ENCODE peak calls at places on chromosome 14, in five cellular contexts. B is GM12878, T is K562, G is HepG2, J is GM12891. W is an unnamed sample.
A peak's percentile ranks its signal among the peaks of the same experiment; 100 is the strongest.

GRCh38 chr14:50530794-50531193 is 1.6 kb downstream of the MAP4K5 start:
- DNase-seq in J (no peak), B (no peak), T (no peak), G (no peak), W (no peak)

GRCh38 chr14:103296007-103296406 is 38.0 kb upstream of the EIF5 start:
- DNase-seq in J (no peak), B (no peak), T (no peak), G (peak; percentile 46), W (no peak)

GRCh38 chr14:24266344-24267244 is 3.6 kb upstream of the TGM1 start:
- DNase-seq in G (no peak), B (no peak), T (no peak), J (no peak), W (no peak)

GRCh38 chr14:105498430-105499255 is 7.6 kb downstream of the TEDC1 start:
- DNase-seq in B (no peak), G (no peak), T (no peak), J (peak; percentile 23), W (peak; percentile 21)

GRCh38 chr14:101878222-101879211 is 85.9 kb upstream of the DYNC1H1 start:
- DNase-seq in J (no peak), G (no peak), T (no peak), B (no peak), W (no peak)

GRCh38 chr14:105939810-105940508 is 413.6 kb downstream of the TMEM121 start:
- DNase-seq in T (no peak), B (no peak), J (no peak), G (no peak), W (no peak)

GRCh38 chr14:52352546-52352945 is 38.4 kb downstream of the PTGER2 start:
- DNase-seq in B (no peak), J (no peak), G (no peak), T (no peak), W (no peak)

GRCh38 chr14:105092912-105093425 is 27.7 kb upstream of the GPR132 start:
- DNase-seq in G (no peak), J (peak; percentile 70), B (no peak), T (peak; percentile 44), W (peak; percentile 69)

GRCh38 chr14:63899953-63900352 is 47.1 kb downstream of the SYNE2 start:
- DNase-seq in T (no peak), B (no peak), G (no peak), J (no peak), W (no peak)

GRCh38 chr14:54211562-54212308 is 185.1 kb upstream of the CDKN3 start:
- DNase-seq in G (no peak), B (no peak), J (no peak), T (no peak), W (no peak)

GRCh38 chr14:103118019-103118662 is 5.1 kb upstream of the TNFAIP2 start:
- DNase-seq in J (no peak), T (peak; percentile 22), B (no peak), G (no peak), W (no peak)

GRCh38 chr14:79562158-79562557 is 649.1 kb downstream of the DIO2 start:
- DNase-seq in T (no peak), G (no peak), J (no peak), B (no peak), W (no peak)

GRCh38 chr14:35858521-35859209 is 32.5 kb downstream of the BRMS1L start:
- DNase-seq in J (no peak), B (no peak), G (no peak), T (no peak), W (no peak)

GRCh38 chr14:105013150-105013787 is 7.6 kb downstream of the CDCA4 start:
- DNase-seq in J (no peak), B (no peak), T (no peak), G (no peak), W (no peak)

GRCh38 chr14:50003213-50004021 is 110.5 kb downstream of the ARF6 start:
- DNase-seq in J (peak; percentile 79), T (peak; percentile 92), G (peak; percentile 71), B (peak; percentile 60), W (peak; percentile 91)

GRCh38 chr14:99274346-99275221 is 2.6 kb upstream of the BCL11B start:
- DNase-seq in G (peak; percentile 77), B (no peak), T (peak; percentile 29), J (no peak), W (no peak)

GRCh38 chr14:64235652-64236640 is 58.2 kb downstream of the ESR2 start:
- DNase-seq in T (no peak), G (no peak), B (peak; percentile 93), J (peak; percentile 46), W (peak; percentile 41)

GRCh38 chr14:99568567-99569560 is 35.1 kb downstream of the CCDC85C start:
- DNase-seq in G (no peak), T (no peak), J (no peak), B (no peak), W (no peak)

GRCh38 chr14:31592619-31593018 is 31.4 kb downstream of the NUBPL start:
- DNase-seq in G (no peak), J (no peak), B (no peak), T (no peak), W (no peak)

GRCh38 chr14:91417983-91418386 is 365 bp upstream of the CCDC88C start:
- DNase-seq in B (no peak), G (peak; percentile 39), T (peak; percentile 67), J (no peak), W (no peak)
- TF ChIP-seq POLR2A in B (peak; percentile 12), G (peak; percentile 20), T (no peak), J (no peak), W (peak; percentile 20)

DNA sequence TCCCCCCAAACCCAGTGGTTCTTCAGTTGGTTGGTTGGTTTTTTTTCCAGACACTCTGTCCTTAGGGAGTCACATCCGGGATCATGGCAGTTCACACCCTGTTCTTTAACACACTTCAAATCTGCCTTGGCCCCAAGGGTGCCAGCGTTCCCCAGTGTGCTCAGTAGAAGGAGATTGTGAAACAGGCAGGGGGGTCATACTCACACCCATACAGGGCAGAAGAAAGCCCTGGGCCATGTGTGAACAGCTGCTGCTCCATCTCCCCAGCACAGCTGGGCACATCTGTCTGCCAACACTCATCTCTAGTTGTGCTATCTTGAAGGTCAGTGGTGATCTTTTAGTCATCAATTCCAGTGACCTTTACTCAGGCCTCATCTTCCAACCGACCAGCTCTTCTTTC is 64.4 kb upstream of the FUT8 start:
- DNase-seq in T (no peak), G (no peak), B (no peak), J (no peak), W (no peak)
- TF ChIP-seq TAF1 in T (no peak), G (no peak), B (no peak), J (no peak), W (no peak)

DNA sequence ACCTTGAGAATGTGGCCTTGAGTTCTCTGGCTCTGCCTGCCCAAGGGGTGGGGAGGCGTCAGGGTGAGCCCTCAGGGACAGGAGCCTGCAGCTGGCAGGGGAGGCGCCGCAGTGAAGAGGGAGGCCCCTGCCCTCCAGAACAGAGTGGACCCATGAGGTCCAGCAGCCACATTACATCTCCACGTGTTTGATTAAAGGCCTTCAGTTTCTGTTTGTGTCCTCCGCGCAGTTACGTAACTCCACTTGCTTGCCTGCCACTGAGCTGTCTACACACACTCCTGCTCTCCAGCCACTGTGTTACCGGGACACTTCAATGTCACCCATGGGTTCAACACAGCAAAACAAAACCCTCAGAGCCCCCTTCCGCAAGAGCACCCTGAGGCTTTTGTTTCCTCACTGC is 70.4 kb downstream of the CHGA start:
- DNase-seq in J (no peak), B (no peak), G (peak; percentile 77), T (no peak), W (no peak)
- TF ChIP-seq POLR2A in J (no peak), B (no peak), G (no peak), T (no peak), W (no peak)

GRCh38 chr14:26163761-26164160 is 434.1 kb downstream of the NOVA1 start:
- DNase-seq in T (no peak), B (no peak), G (peak; percentile 28), J (no peak), W (no peak)
- TF ChIP-seq TAF1 in T (no peak), B (no peak), G (no peak), J (no peak), W (no peak)

GRCh38 chr14:38056270-38056669 is 151.4 kb upstream of the SSTR1 start:
- DNase-seq in T (no peak), G (no peak), B (no peak), J (no peak), W (no peak)

DNA sequence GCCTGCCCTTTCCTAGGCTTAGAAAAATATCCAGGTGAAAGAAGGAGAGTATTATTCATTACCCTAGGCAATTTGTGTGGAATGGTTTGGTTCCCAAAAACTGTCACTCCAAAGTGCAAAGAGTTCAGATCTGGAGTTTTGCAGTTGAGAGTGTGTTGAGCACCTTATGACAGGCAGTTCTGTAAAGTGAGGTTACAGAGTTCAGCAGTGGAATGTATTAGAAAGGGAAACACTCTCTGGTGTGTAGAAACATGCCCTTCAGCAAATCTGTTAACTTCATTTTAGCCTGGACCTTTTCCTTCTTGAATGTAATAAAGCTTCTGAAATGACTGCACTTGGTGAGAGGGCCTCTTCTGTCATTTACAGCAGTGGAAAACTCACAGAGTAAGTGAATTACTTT is 154.0 kb upstream of the SSTR1 start:
- DNase-seq in G (no peak), T (no peak), J (no peak), B (no peak), W (no peak)
- TF ChIP-seq POLR2A in G (no peak), T (no peak), J (no peak), B (no peak), W (no peak)